ENCODE peak calls at places on chromosomes 13 and 19, in seven cellular contexts. One of them, this sample, is unnamed.

GRCh38 chr13:114068723-114069322 is 63.6 kb downstream of the RASA3 start:
- DNase-seq in mucosa of descending colon: no peak
- DNase-seq in activated CD8-positive, alpha-beta memory T cell treated with anti-CD3 and anti-CD28 coated beads for 1 hour: no peak
- DNase-seq in ovary: no peak
- DNase-seq in WTC11: peak
- DNase-seq in EH: peak
- DNase-seq in foreskin fibroblast: peak
- DNase-seq in this sample: no peak

GRCh38 chr19:46963093-46963734 is 56.4 kb upstream of the NPAS1 start:
- DNase-seq in mucosa of descending colon: no peak
- DNase-seq in activated CD8-positive, alpha-beta memory T cell treated with anti-CD3 and anti-CD28 coated beads for 1 hour: no peak
- DNase-seq in ovary: no peak
- DNase-seq in WTC11: no peak
- DNase-seq in EH: peak
- DNase-seq in foreskin fibroblast: peak
- DNase-seq in this sample: no peak

GRCh38 chr19:6161271-6161850 is 25.9 kb downstream of the ACSBG2 start:
- DNase-seq in mucosa of descending colon: peak
- DNase-seq in activated CD8-positive, alpha-beta memory T cell treated with anti-CD3 and anti-CD28 coated beads for 1 hour: peak
- DNase-seq in ovary: no peak
- DNase-seq in WTC11: peak
- DNase-seq in EH: no peak
- DNase-seq in foreskin fibroblast: no peak
- DNase-seq in this sample: no peak

GRCh38 chr19:40613669-40614594 is 12.8 kb downstream of the LTBP4 start:
- DNase-seq in mucosa of descending colon: peak
- DNase-seq in activated CD8-positive, alpha-beta memory T cell treated with anti-CD3 and anti-CD28 coated beads for 1 hour: peak
- DNase-seq in ovary: peak
- DNase-seq in WTC11: peak
- DNase-seq in EH: peak
- DNase-seq in foreskin fibroblast: peak
- DNase-seq in this sample: no peak

GRCh38 chr13:31545616-31546015 is 193.7 kb upstream of the RXFP2 start:
- DNase-seq in mucosa of descending colon: no peak
- DNase-seq in activated CD8-positive, alpha-beta memory T cell treated with anti-CD3 and anti-CD28 coated beads for 1 hour: no peak
- DNase-seq in ovary: no peak
- DNase-seq in WTC11: no peak
- DNase-seq in EH: peak
- DNase-seq in foreskin fibroblast: peak
- DNase-seq in this sample: no peak

GRCh38 chr13:31172001-31172400 is 10.3 kb upstream of the HSPH1 start:
- DNase-seq in mucosa of descending colon: no peak
- DNase-seq in activated CD8-positive, alpha-beta memory T cell treated with anti-CD3 and anti-CD28 coated beads for 1 hour: no peak
- DNase-seq in ovary: no peak
- DNase-seq in WTC11: no peak
- DNase-seq in EH: peak
- DNase-seq in foreskin fibroblast: peak
- DNase-seq in this sample: no peak

GRCh38 chr13:29718694-29719093 is 123.2 kb upstream of the SLC7A1 start:
- DNase-seq in mucosa of descending colon: no peak
- DNase-seq in activated CD8-positive, alpha-beta memory T cell treated with anti-CD3 and anti-CD28 coated beads for 1 hour: no peak
- DNase-seq in ovary: no peak
- DNase-seq in WTC11: no peak
- DNase-seq in EH: no peak
- DNase-seq in foreskin fibroblast: no peak
- DNase-seq in this sample: no peak

GRCh38 chr19:29665826-29666633 is 769 bp downstream of the PLEKHF1 start:
- DNase-seq in mucosa of descending colon: no peak
- DNase-seq in activated CD8-positive, alpha-beta memory T cell treated with anti-CD3 and anti-CD28 coated beads for 1 hour: no peak
- DNase-seq in ovary: peak
- DNase-seq in WTC11: peak
- DNase-seq in EH: peak
- DNase-seq in foreskin fibroblast: no peak
- DNase-seq in this sample: no peak

GRCh38 chr13:101300531-101300930 is 115.8 kb downstream of the NALCN start:
- DNase-seq in mucosa of descending colon: no peak
- DNase-seq in activated CD8-positive, alpha-beta memory T cell treated with anti-CD3 and anti-CD28 coated beads for 1 hour: no peak
- DNase-seq in ovary: no peak
- DNase-seq in WTC11: no peak
- DNase-seq in EH: no peak
- DNase-seq in foreskin fibroblast: no peak
- DNase-seq in this sample: no peak

GRCh38 chr13:65292488-65292901 is 1937.6 kb downstream of the PCDH9 start:
- DNase-seq in mucosa of descending colon: no peak
- DNase-seq in activated CD8-positive, alpha-beta memory T cell treated with anti-CD3 and anti-CD28 coated beads for 1 hour: no peak
- DNase-seq in ovary: no peak
- DNase-seq in WTC11: no peak
- DNase-seq in EH: peak
- DNase-seq in foreskin fibroblast: peak
- DNase-seq in this sample: no peak

This sample was measured in epithelial cell of proximal tubule.